ENCODE peak calls at places on chromosomes 2 and 18, in seven cellular contexts. X is endodermal cell; N is CD8-positive, alpha-beta T cell; P is tibial nerve; Q is aorta; L is psoas muscle; R is CD4-positive, CD25-positive, alpha-beta regulatory T cell. U is an unnamed sample.

GRCh38 chr2:120982598-120982997 is 246.9 kb downstream of the GLI2 start:
- DNase-seq in L (no peak), P (no peak), N (no peak), R (no peak), Q (no peak), X (peak; percentile 68), U (peak; percentile 35)

GRCh38 chr2:101617786-101618185 is 79.7 kb upstream of the MAP4K4 start:
- DNase-seq in N (no peak), L (no peak), Q (no peak), X (no peak), R (no peak), P (no peak), U (no peak)

GRCh38 chr18:49839012-49839411 is 25.7 kb upstream of the ACAA2 start:
- DNase-seq in N (no peak), P (no peak), L (no peak), X (no peak), R (no peak), Q (no peak), U (peak; percentile 88)

GRCh38 chr2:238290079-238290478 is 1.7 kb upstream of the PER2 start:
- DNase-seq in L (no peak), R (no peak), Q (peak; percentile 49), P (no peak), N (peak; percentile 22), X (peak; percentile 94), U (peak; percentile 98)

GRCh38 chr2:110746586-110747521 is 14.5 kb downstream of the ACOXL start:
- DNase-seq in P (no peak), L (no peak), N (no peak), R (no peak), Q (no peak), X (no peak), U (no peak)

GRCh38 chr18:56188521-56188920 is 449.9 kb downstream of the TXNL1 start:
- DNase-seq in N (no peak), R (no peak), L (no peak), Q (no peak), X (no peak), P (no peak), U (no peak)

GRCh38 chr2:122412360-122412759 is 656.9 kb downstream of the TSN start:
- DNase-seq in R (no peak), X (no peak), P (no peak), Q (no peak), N (no peak), L (no peak), U (no peak)

GRCh38 chr18:8385400-8385799 is 223.8 kb upstream of the RAB12 start:
- DNase-seq in L (no peak), N (no peak), R (no peak), P (no peak), Q (no peak), X (no peak), U (no peak)

GRCh38 chr2:28509361-28509760 is 13.5 kb downstream of the PLB1 start:
- DNase-seq in N (no peak), Q (no peak), R (no peak), P (no peak), L (no peak), X (no peak), U (no peak)

GRCh38 chr2:27356056-27356381 is 545 bp downstream of the GTF3C2 start:
- DNase-seq in L (peak; percentile 77), R (peak; percentile 45), Q (peak; percentile 71), N (no peak), X (peak; percentile 84), P (no peak), U (no peak)

GRCh38 chr2:17521621-17522020 is 3.4 kb upstream of the RAD51AP2 start:
- DNase-seq in R (no peak), Q (no peak), N (no peak), X (no peak), L (no peak), P (no peak), U (no peak)

GRCh38 chr2:224659726-224660125 is 56.4 kb downstream of the CCDC195 start:
- DNase-seq in N (no peak), R (no peak), L (no peak), P (no peak), Q (no peak), X (no peak), U (no peak)

DNA sequence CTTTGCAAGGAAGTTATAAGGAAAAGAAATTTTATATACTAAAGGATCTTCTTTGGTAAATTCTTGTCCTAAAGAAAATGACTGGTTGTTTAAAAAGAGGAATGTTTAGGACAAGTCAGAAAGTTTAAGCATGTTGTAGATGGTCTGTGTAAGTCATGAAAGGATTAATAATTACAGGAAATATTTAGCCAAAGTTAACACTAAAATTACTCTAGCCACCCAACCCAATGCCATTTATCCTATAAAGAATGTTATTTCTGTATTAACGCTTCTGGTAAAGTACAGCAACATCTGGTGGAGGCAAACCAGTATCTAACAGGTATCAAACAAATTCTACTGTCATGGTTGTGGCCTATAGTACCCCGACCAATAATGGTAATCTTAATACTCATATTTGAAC is 546.9 kb upstream of the PKDCC start:
- DNase-seq in L (no peak), Q (no peak), R (no peak), P (no peak), X (no peak), N (no peak), U (no peak)
- H3K9me3 ChIP-seq in L (peaks cover 6% of the 10 kb centered on the region), Q (no peaks in the 10 kb centered on the region), R (peaks cover 8% of the 10 kb centered on the region), P (peaks cover 15% of the 10 kb centered on the region), X (peaks cover 64% of the 10 kb centered on the region), N (no peaks in the 10 kb centered on the region), U (peaks cover 2% of the 10 kb centered on the region)

GRCh38 chr18:23456835-23457234 is 3.7 kb downstream of the RIOK3 start:
- DNase-seq in R (no peak), N (no peak), P (no peak), L (no peak), Q (no peak), X (no peak), U (no peak)

GRCh38 chr18:23460285-23461273 is 7.5 kb downstream of the RIOK3 start:
- DNase-seq in L (no peak), Q (no peak), P (no peak), R (no peak), N (no peak), X (no peak), U (no peak)

GRCh38 chr18:23459530-23459921 is 6.4 kb downstream of the RIOK3 start:
- DNase-seq in N (no peak), Q (no peak), L (no peak), P (no peak), X (no peak), R (no peak), U (no peak)

GRCh38 chr18:23462876-23463275 is 9.8 kb downstream of the RIOK3 start:
- DNase-seq in R (no peak), X (no peak), P (no peak), Q (no peak), N (no peak), L (no peak), U (no peak)

DNA sequence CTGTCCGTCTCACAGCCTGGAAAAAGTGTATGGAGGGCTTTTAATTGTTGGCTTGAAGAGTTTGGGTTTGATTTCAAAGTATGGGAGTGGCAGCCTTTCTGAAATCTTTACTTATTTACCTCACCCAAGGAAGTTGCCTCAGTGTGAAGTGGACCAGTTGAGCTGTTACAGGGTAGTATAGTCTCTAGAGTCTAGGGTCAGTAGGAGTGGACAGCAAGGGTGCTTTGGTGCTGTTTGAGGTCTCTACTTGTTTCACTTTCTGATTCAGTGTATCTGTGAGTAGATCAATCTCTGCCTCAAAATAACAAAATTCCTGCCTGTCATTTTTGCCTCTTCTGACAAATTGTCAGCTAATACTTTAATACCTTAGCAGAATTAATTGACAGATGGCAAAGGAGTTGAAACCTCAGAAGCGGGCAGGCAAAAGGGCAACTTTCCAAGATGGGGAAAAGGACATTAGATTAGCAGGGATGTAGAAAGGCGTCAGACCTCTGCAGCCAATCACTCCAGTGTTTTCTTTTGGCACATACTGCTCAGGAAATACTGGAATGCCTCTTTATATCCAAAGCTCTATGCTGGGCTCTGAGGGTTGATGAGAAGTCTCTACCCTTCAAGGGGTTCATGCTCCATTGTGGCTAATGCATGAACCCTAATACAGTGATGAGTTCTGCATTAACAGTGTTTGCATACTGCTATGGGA is 5.9 kb downstream of the RIOK3 start:
- DNase-seq in R (no peak), L (no peak), X (no peak), P (no peak), Q (no peak), N (no peak), U (no peak)
- H3K4me3 ChIP-seq in R (peak overlapping the region; percentile 43), L (no peak overlapping the region), X (no peak overlapping the region), P (no peak overlapping the region), Q (no peak overlapping the region), N (no peak overlapping the region), U (no peak overlapping the region)

GRCh38 chr2:216516730-216517350 is 18.2 kb downstream of the RPL37A start:
- DNase-seq in P (no peak), N (no peak), Q (no peak), X (no peak), R (no peak), L (no peak), U (no peak)
- H3K9me3 ChIP-seq in P (no peaks in the 10 kb centered on the region), N (no peaks in the 10 kb centered on the region), Q (no peaks in the 10 kb centered on the region), X (no peaks in the 10 kb centered on the region), R (no peaks in the 10 kb centered on the region), L (no peaks in the 10 kb centered on the region), U (no peaks in the 10 kb centered on the region)

GRCh38 chr2:201090574-201090973 is 18.8 kb downstream of the NDUFB3 start:
- DNase-seq in P (no peak), N (no peak), X (peak; percentile 50), L (no peak), Q (no peak), R (no peak), U (no peak)

GRCh38 chr2:201093573-201093972 is 21.8 kb downstream of the NDUFB3 start:
- DNase-seq in N (no peak), Q (no peak), L (no peak), P (no peak), R (no peak), X (no peak), U (no peak)
- H3K4me3 ChIP-seq in N (no peak overlapping the region), Q (no peak overlapping the region), L (no peak overlapping the region), P (no peak overlapping the region), R (no peak overlapping the region), X (no peak overlapping the region), U (no peak overlapping the region)

U was measured in RWPE2.